ENCODE peak calls at places on chromosomes 16 and 17, in seven cellular contexts. T is astrocyte; P is upper lobe of left lung; S is GM13977; K is GM10248; D is CD4-positive, alpha-beta T cell; L is CD8-positive, alpha-beta T cell. B is an unnamed sample.

GRCh38 chr17:45091778-45092425 is 30.8 kb downstream of the NMT1 start:
- DNase-seq in P (no peak), L (no peak), T (peak; percentile 13), S (no peak), K (no peak), D (no peak), B (no peak)

GRCh38 chr16:47699090-47699489 is 238.0 kb downstream of the PHKB start:
- DNase-seq in P (no peak), K (no peak), S (no peak), T (no peak), D (no peak), L (no peak), B (no peak)

GRCh38 chr16:78782572-78782971 is 683.1 kb downstream of the WWOX start:
- DNase-seq in S (no peak), K (no peak), D (no peak), T (no peak), L (no peak), P (no peak), B (no peak)

GRCh38 chr17:34991606-34992005 is 11.3 kb downstream of the LIG3 start:
- DNase-seq in L (no peak), K (no peak), P (no peak), S (no peak), T (no peak), D (no peak), B (no peak)

GRCh38 chr16:68389006-68389405 is 59.3 kb downstream of the SMPD3 start:
- DNase-seq in L (no peak), T (no peak), K (no peak), P (no peak), D (no peak), S (no peak), B (no peak)

GRCh38 chr17:70955441-70955840 is 786.1 kb downstream of the KCNJ2 start:
- DNase-seq in D (no peak), S (no peak), L (no peak), T (no peak), K (no peak), P (no peak), B (no peak)

GRCh38 chr16:3049921-3050481 is 3.6 kb downstream of the MMP25 start:
- DNase-seq in L (no peak), T (no peak), K (no peak), P (no peak), S (peak; percentile 9), D (no peak), B (no peak)

GRCh38 chr16:89055313-89055712 is 38.3 kb upstream of the ACSF3 start:
- DNase-seq in D (no peak), K (no peak), T (no peak), P (no peak), L (no peak), S (no peak), B (no peak)

GRCh38 chr17:2056221-2057129 is 1.6 kb downstream of the HIC1 start:
- DNase-seq in D (peak; percentile 36), T (no peak), P (no peak), K (peak; percentile 50), S (peak; percentile 79), L (no peak), B (no peak)

GRCh38 chr16:627458-628239 is 3.1 kb upstream of the WFIKKN1 start:
- DNase-seq in S (no peak), P (peak; percentile 89), D (no peak), L (no peak), T (no peak), K (no peak), B (peak; percentile 57)

GRCh38 chr16:3578121-3578520 is 918 bp upstream of the NLRC3 start:
- DNase-seq in D (peak; percentile 17), K (no peak), P (no peak), S (no peak), L (peak; percentile 26), T (no peak), B (no peak)

GRCh38 chr17:46944931-46945330 is 22.0 kb downstream of the GOSR2 start:
- DNase-seq in S (no peak), K (no peak), L (no peak), D (no peak), P (no peak), T (no peak), B (no peak)

GRCh38 chr17:79435296-79435695 is 175.6 kb downstream of the RBFOX3 start:
- DNase-seq in T (no peak), L (no peak), P (no peak), K (no peak), S (no peak), D (no peak), B (no peak)

GRCh38 chr16:2250652-2251280 is 621 bp downstream of the ECI1 start:
- DNase-seq in P (peak; percentile 59), D (no peak), T (no peak), S (no peak), K (no peak), L (peak; percentile 11), B (no peak)

GRCh38 chr17:67359960-67360817 is 6.2 kb downstream of the PSMD12 start:
- DNase-seq in S (peak; percentile 42), D (peak; percentile 39), P (no peak), T (no peak), K (no peak), L (peak; percentile 26), B (no peak)

GRCh38 chr17:7716901-7717755 is at the start of gene DNAH2:
- DNase-seq in D (no peak), L (no peak), T (peak; percentile 94), K (peak; percentile 71), S (peak; percentile 82), P (peak; percentile 79), B (no peak)

GRCh38 chr16:1174477-1175357 is 21.8 kb downstream of the CACNA1H start:
- DNase-seq in T (peak; percentile 42), D (no peak), K (no peak), L (no peak), P (no peak), S (no peak), B (no peak)

GRCh38 chr17:9279911-9280310 is 258.6 kb downstream of the NTN1 start:
- DNase-seq in P (no peak), D (no peak), L (no peak), T (no peak), K (no peak), S (no peak), B (no peak)

GRCh38 chr16:2167081-2167638 is 11.6 kb downstream of the TRAF7 start:
- DNase-seq in S (no peak), T (no peak), L (no peak), K (no peak), P (no peak), D (no peak), B (no peak)

GRCh38 chr17:996554-997344 is at the start of gene TIMM22:
- DNase-seq in L (peak; percentile 85), K (peak; percentile 96), T (peak; percentile 96), S (peak; percentile 96), P (peak; percentile 93), D (peak; percentile 88), B (peak; percentile 69)

GRCh38 chr16:11497851-11498289 is 88.8 kb downstream of the LITAF start:
- DNase-seq in S (no peak), D (no peak), L (no peak), T (peak; percentile 54), K (no peak), P (peak; percentile 52), B (no peak)

GRCh38 chr16:11495066-11495407 is 91.7 kb downstream of the LITAF start:
- DNase-seq in P (no peak), S (no peak), L (no peak), K (no peak), T (no peak), D (no peak), B (no peak)

GRCh38 chr16:11499295-11500089 is 87.2 kb downstream of the LITAF start:
- DNase-seq in K (no peak), L (no peak), T (no peak), S (no peak), P (no peak), D (no peak), B (no peak)

GRCh38 chr16:11498683-11499082 is 88.0 kb downstream of the LITAF start:
- DNase-seq in K (no peak), T (no peak), D (no peak), P (no peak), S (no peak), L (no peak), B (no peak)

DNA sequence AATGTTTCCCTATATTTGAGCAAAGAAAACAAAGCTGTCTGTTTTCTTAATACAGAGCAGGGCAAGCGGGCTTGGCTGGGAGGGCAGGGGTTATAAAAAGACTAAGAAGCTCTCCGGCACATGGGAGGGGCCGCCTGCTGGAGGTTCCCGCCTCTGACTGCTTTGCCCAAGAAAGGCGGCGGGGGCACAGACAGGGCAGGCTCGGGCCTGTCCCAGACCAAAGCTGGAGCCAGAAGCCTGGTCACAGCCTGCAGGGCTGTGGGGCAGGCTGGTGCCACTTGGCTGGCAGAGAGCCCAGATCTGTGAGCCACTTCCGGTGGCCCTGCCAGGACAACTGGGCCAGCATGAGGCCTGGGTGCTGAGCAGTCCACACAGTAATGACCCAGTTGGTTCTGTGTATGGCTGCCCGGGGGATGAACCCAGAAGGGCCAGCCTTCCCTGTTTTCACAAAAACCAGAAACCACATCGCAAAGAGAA is 89.4 kb downstream of the LITAF start:
- DNase-seq in K (no peak), L (no peak), D (no peak), P (peak; percentile 90), T (peak; percentile 44), S (peak; percentile 50), B (peak; percentile 37)
- TF ChIP-seq CTCF in K (no peak), L (no peak), D (no peak), P (peak; percentile 7), T (no peak), S (no peak), B (no peak)

GRCh38 chr17:37220609-37220953 is 155.2 kb upstream of the C17orf78 start:
- DNase-seq in K (no peak), T (no peak), P (no peak), L (no peak), S (peak; percentile 15), D (no peak), B (no peak)
- TF ChIP-seq CTCF in K (peak; percentile 64), T (peak; percentile 50), P (no peak), L (no peak), S (peak; percentile 54), D (no peak), B (no peak)

GRCh38 chr16:52069866-52070265 is 477.1 kb downstream of the TOX3 start:
- DNase-seq in L (no peak), K (no peak), D (no peak), T (peak; percentile 14), P (no peak), S (no peak), B (no peak)
- TF ChIP-seq CTCF in L (no peak), K (no peak), D (no peak), T (peak; percentile 53), P (no peak), S (no peak), B (no peak)

DNA sequence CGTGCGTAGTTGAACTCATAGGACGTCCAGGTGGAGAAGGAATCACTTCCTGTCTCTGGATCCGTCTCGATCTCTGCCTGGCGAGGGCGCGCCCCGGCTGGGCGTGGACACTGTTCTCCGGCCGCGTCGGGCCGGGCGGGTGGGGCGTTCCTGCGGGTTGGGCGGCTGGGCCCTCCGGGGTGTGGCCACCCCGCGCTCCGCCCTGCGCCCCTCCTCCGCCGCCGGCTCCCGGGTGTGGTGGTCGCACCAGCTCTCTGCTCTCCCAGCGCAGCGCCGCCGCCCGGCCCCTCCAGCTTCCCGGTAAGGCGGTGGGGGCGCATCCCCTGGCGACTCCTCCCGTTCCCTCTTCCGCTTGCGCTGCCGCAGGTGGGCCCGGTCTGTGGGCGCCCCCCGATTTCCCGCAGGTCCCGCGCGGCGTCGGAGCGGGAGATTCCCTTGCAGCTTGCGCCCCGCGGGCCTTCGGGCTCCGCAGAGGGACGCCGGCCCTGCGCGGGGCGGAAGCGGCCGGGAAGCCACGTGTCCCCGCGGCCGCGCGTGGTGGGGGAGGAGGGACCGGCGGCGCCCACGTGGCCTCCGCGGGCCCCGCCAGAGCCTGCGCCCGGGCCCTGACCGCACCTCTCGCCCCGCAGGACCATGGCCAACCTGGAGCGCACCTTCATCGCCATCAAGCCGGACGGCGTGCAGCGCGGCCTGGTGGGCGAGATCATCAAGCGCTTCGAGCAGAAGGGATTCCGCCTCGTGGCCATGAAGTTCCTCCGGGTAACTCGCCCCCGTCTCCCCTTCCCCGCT is at the start of gene NME2:
- DNase-seq in P (peak; percentile 94), D (peak; percentile 34), S (peak; percentile 96), L (peak; percentile 51), T (peak; percentile 68), K (peak; percentile 95), B (peak; percentile 68)
- TF ChIP-seq CTCF in P (no peak), D (no peak), S (no peak), L (no peak), T (no peak), K (no peak), B (no peak)

B was measured in omental fat pad.